ENCODE peak calls at places on chromosomes 6 and 20, in five cellular contexts. R is MCF 10A, Q is Daoy, N is hepatocyte, Y is NCI-H1436. W is an unnamed sample.

GRCh38 chr6:104682722-104683643 is 176.7 kb downstream of the HACE1 start:
- DNase-seq in R (peak; percentile 33), Q (peak; percentile 72), N (peak; percentile 61), Y (no peak), W (peak; percentile 36)

GRCh38 chr20:56468317-56469076 is at the start of gene RTF2:
- DNase-seq in R (peak; percentile 91), Q (peak; percentile 97), N (peak; percentile 98), Y (peak; percentile 91), W (peak; percentile 92)

GRCh38 chr6:53492860-53493634 is 51.9 kb downstream of the GCLC start:
- DNase-seq in R (peak; percentile 74), Q (peak; percentile 72), N (peak; percentile 63), Y (peak; percentile 23), W (peak; percentile 56)

GRCh38 chr20:63161176-63161651 is 54.7 kb downstream of the YTHDF1 start:
- DNase-seq in R (no peak), Q (no peak), N (no peak), Y (no peak), W (no peak)

GRCh38 chr6:151627689-151628444 is 134.1 kb downstream of the CCDC170 start:
- DNase-seq in R (peak; percentile 76), Q (peak; percentile 13), N (peak; percentile 15), Y (no peak), W (no peak)

GRCh38 chr6:24536466-24536865 is 41.7 kb downstream of the ALDH5A1 start:
- DNase-seq in R (no peak), Q (no peak), N (no peak), Y (no peak), W (no peak)

GRCh38 chr6:110958332-110959192 is at the start of gene GTF3C6:
- DNase-seq in R (peak; percentile 92), Q (peak; percentile 96), N (peak; percentile 96), Y (peak; percentile 89), W (peak; percentile 94)

GRCh38 chr6:113073611-113074191 is 726.6 kb downstream of the RFPL4B start:
- DNase-seq in R (peak; percentile 21), Q (no peak), N (no peak), Y (no peak), W (peak; percentile 69)

GRCh38 chr20:33852971-33853813 is 42.0 kb downstream of the CHMP4B start:
- DNase-seq in R (no peak), Q (no peak), N (no peak), Y (no peak), W (no peak)

GRCh38 chr6:31702421-31702818 is 704 bp downstream of the ABHD16A start:
- DNase-seq in R (peak; percentile 15), Q (no peak), N (no peak), Y (no peak), W (no peak)

GRCh38 chr20:60071965-60072364 is 113.7 kb downstream of the CDH26 start:
- DNase-seq in R (peak; percentile 78), Q (peak; percentile 21), N (no peak), Y (no peak), W (no peak)

W was measured in HCEC 1CT.